ENCODE peak calls at places on chromosomes 5 and 9, in five cellular contexts. S is stimulated activated CD8-positive, alpha-beta memory T cell treated with anti-CD3 and anti-CD28 coated beads, Interleukin-4, amount 100 ng/mL, for 24 hours; V is tibial artery; N is fibroblast of the conjunctiva; E is effector memory CD8-positive, alpha-beta T cell. X is an unnamed sample.

GRCh38 chr9:106487256-106487655 is 375.7 kb upstream of the ZNF462 start:
- DNase-seq in S (no peak), V (no peak), N (no peak), E (no peak), X (no peak)

GRCh38 chr5:103410174-103410573 is 151.6 kb downstream of the MACIR start:
- DNase-seq in S (no peak), V (no peak), N (no peak), E (no peak), X (no peak)

GRCh38 chr9:127661342-127661741 is 45.4 kb upstream of the CFAP157 start:
- DNase-seq in S (no peak), V (no peak), N (no peak), E (no peak), X (no peak)

GRCh38 chr5:6713274-6714181 is at the start of gene TENT4A:
- DNase-seq in S (no peak), V (peak; percentile 76), N (no peak), E (no peak), X (no peak)

GRCh38 chr9:33140406-33141360 is 26.5 kb downstream of the B4GALT1 start:
- DNase-seq in S (no peak), V (peak; percentile 44), N (no peak), E (no peak), X (no peak)

GRCh38 chr9:13939129-13939528 is 374.8 kb downstream of the NFIB start:
- DNase-seq in S (no peak), V (no peak), N (peak; percentile 59), E (no peak), X (peak; percentile 72)

GRCh38 chr5:127029513-127030258 is 672 bp downstream of the MARCHF3 start:
- DNase-seq in S (peak; percentile 11), V (peak; percentile 74), N (peak; percentile 42), E (peak; percentile 9), X (no peak)

GRCh38 chr9:93236541-93237206 is 52.7 kb downstream of the WNK2 start:
- DNase-seq in S (no peak), V (no peak), N (no peak), E (peak; percentile 29), X (no peak)

GRCh38 chr9:129309906-129310305 is 131.8 kb upstream of the IER5L start:
- DNase-seq in S (no peak), V (no peak), N (no peak), E (no peak), X (no peak)

GRCh38 chr5:14165375-14166091 is 22.4 kb downstream of the TRIO start:
- DNase-seq in S (no peak), V (no peak), N (no peak), E (no peak), X (no peak)

GRCh38 chr9:128205296-128205944 is 2.2 kb downstream of the DNM1 start:
- DNase-seq in S (no peak), V (no peak), N (no peak), E (no peak), X (no peak)

GRCh38 chr9:3329361-3329760 is 196.4 kb downstream of the RFX3 start:
- DNase-seq in S (no peak), V (no peak), N (no peak), E (no peak), X (no peak)

GRCh38 chr5:104815212-104815611 is 1252.6 kb upstream of the NUDT12 start:
- DNase-seq in S (no peak), V (no peak), N (no peak), E (no peak), X (no peak)

GRCh38 chr9:17134396-17134842 is 421 bp upstream of the CNTLN start:
- DNase-seq in S (no peak), V (no peak), N (no peak), E (no peak), X (no peak)

GRCh38 chr5:137604348-137605095 is 105.4 kb upstream of the SPOCK1 start:
- DNase-seq in S (no peak), V (no peak), N (no peak), E (no peak), X (no peak)

GRCh38 chr5:179253730-179254129 is 91.5 kb downstream of the ADAMTS2 start:
- DNase-seq in S (no peak), V (peak; percentile 39), N (no peak), E (no peak), X (no peak)

GRCh38 chr9:89046832-89047231 is 55.6 kb downstream of the S1PR3 start:
- DNase-seq in S (no peak), V (no peak), N (peak; percentile 53), E (no peak), X (no peak)

X was measured in skeletal muscle cell.